ENCODE peak calls at places on chromosomes 2 and 18, in eight cellular contexts. N is IMR-90; V is left ventricle myocardium inferior; K is CD4-positive, alpha-beta T cell; J is Peyer's patch; X is mesendoderm; W is tibial artery; E is esophagus squamous epithelium. L is an unnamed sample.
A peak's percentile ranks its signal among the peaks of the same experiment; 100 is the strongest.

GRCh38 chr2:151247432-151247831 is 14.2 kb downstream of the RBM43 start:
- DNase-seq in J (no peak), K (no peak), E (no peak), V (no peak), N (no peak), X (no peak), W (no peak), L (no peak)

GRCh38 chr2:233120459-233120858 is 60.3 kb downstream of the INPP5D start:
- DNase-seq in E (no peak), J (no peak), V (no peak), X (no peak), N (no peak), K (no peak), W (no peak), L (no peak)

GRCh38 chr2:213216461-213216860 is 65.0 kb upstream of the IKZF2 start:
- DNase-seq in W (no peak), N (peak; percentile 56), K (no peak), E (no peak), V (no peak), J (no peak), X (no peak), L (no peak)

GRCh38 chr2:2232167-2232566 is 98.9 kb downstream of the MYT1L start:
- DNase-seq in K (no peak), W (no peak), E (no peak), X (no peak), V (no peak), J (no peak), N (no peak), L (no peak)

GRCh38 chr2:27803046-27803445 is 31.5 kb downstream of the MRPL33 start:
- DNase-seq in X (no peak), J (no peak), W (no peak), K (no peak), E (no peak), V (no peak), N (no peak), L (no peak)

GRCh38 chr2:238483656-238484055 is 56.9 kb downstream of the ASB1 start:
- DNase-seq in N (no peak), W (no peak), V (no peak), J (no peak), K (no peak), X (no peak), E (no peak), L (no peak)

GRCh38 chr2:120539937-120540718 is 194.2 kb downstream of the INHBB start:
- DNase-seq in E (no peak), X (peak; percentile 93), J (no peak), K (no peak), V (peak; percentile 66), N (peak; percentile 92), W (peak; percentile 89), L (no peak)

GRCh38 chr2:101823347-101823791 is 125.9 kb downstream of the MAP4K4 start:
- DNase-seq in J (peak; percentile 58), N (peak; percentile 82), K (peak; percentile 58), V (no peak), X (peak; percentile 84), E (peak; percentile 4), W (peak; percentile 62), L (no peak)

GRCh38 chr2:31239842-31240198 is 5.9 kb downstream of the EHD3 start:
- DNase-seq in E (no peak), N (peak; percentile 42), W (peak; percentile 84), V (peak; percentile 67), K (no peak), X (no peak), J (no peak), L (peak; percentile 53)

GRCh38 chr2:29920130-29920577 is 1.2 kb downstream of the ALK start:
- DNase-seq in J (peak; percentile 51), X (peak; percentile 81), W (peak; percentile 30), N (no peak), E (no peak), V (peak; percentile 48), K (peak; percentile 18), L (peak; percentile 31)

GRCh38 chr2:19140463-19141208 is 217.8 kb downstream of the OSR1 start:
- DNase-seq in X (peak; percentile 85), E (no peak), K (no peak), W (no peak), V (no peak), J (no peak), N (peak; percentile 95), L (no peak)

GRCh38 chr2:48714240-48714639 is 41.3 kb downstream of the LHCGR start:
- DNase-seq in K (no peak), X (no peak), E (no peak), V (no peak), J (no peak), N (peak; percentile 87), W (no peak), L (no peak)

GRCh38 chr2:158969162-158969716 is 799 bp downstream of the TANC1 start:
- DNase-seq in V (no peak), W (no peak), X (no peak), J (peak; percentile 75), N (no peak), E (no peak), K (no peak), L (no peak)

GRCh38 chr2:8676915-8677645 is 4.8 kb upstream of the ID2 start:
- DNase-seq in K (no peak), V (no peak), N (peak; percentile 9), J (no peak), E (no peak), W (no peak), X (peak; percentile 81), L (no peak)

GRCh38 chr2:19611491-19612332 is 253.3 kb upstream of the OSR1 start:
- DNase-seq in N (peak; percentile 98), V (no peak), J (no peak), E (no peak), X (no peak), W (no peak), K (no peak), L (no peak)

GRCh38 chr2:187470698-187471097 is 22.6 kb upstream of the CALCRL start:
- DNase-seq in X (no peak), J (no peak), N (no peak), E (no peak), K (no peak), V (no peak), W (no peak), L (no peak)

GRCh38 chr2:106085441-106085911 is 108.6 kb downstream of the UXS1 start:
- DNase-seq in K (peak; percentile 40), X (peak; percentile 68), E (no peak), V (no peak), W (peak; percentile 45), J (no peak), N (peak; percentile 39), L (no peak)

GRCh38 chr2:102736174-102736606 is 25.6 kb upstream of the TMEM182 start:
- DNase-seq in W (no peak), K (no peak), V (no peak), E (no peak), X (peak; percentile 41), J (peak; percentile 74), N (peak; percentile 20), L (peak; percentile 49)

DNA sequence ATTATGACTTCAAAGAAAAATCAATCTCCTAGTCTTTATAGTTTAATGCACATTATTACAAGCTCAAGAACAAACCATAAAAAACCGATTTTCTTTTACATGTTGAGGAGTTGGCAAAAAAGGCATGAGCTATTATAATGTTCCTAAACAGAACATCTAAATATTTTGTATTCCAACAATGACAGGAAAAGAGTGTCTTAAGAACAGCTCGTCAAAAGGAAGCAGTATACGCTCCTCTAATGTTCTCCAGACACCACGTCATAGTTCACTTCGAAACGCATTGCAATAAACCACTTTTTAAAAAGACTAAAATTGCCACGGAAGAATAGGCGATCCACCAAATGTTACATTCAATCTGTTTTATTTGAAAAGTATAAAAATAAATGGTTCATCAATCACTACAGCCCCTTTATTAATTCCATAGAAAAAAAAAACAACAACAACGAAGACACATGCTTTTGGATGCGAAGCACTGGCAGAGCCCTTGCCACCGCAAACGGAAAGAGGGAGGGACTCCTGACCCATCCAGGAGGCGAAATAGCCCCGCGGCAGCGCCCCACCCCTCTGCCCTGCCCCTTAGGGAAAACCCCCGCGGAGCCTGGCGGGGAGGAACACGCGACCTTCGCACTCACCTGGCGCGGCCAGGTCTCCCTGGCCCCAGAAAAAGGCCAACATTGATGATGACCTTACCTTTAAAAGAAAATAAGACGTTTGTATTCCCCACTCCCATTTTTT is 45.8 kb downstream of the MBP start:
- DNase-seq in J (no peak), X (no peak), V (no peak), N (no peak), W (no peak), K (no peak), E (no peak), L (peak; percentile 85)
- H3K27me3 ChIP-seq in J (no peaks in the 10 kb centered on the region), X (no peaks in the 10 kb centered on the region), V (peaks cover 4% of the 10 kb centered on the region), N (no peaks in the 10 kb centered on the region), W (no peaks in the 10 kb centered on the region), K (no peaks in the 10 kb centered on the region), E (no peaks in the 10 kb centered on the region), L (no peaks in the 10 kb centered on the region)

GRCh38 chr18:5895886-5896740 is 791 bp upstream of the TMEM200C start:
- DNase-seq in W (no peak), E (no peak), J (peak; percentile 56), K (no peak), N (peak; percentile 74), V (peak; percentile 18), X (peak; percentile 81), L (peak; percentile 89)

GRCh38 chr18:5894613-5895299 is 566 bp downstream of the TMEM200C start:
- DNase-seq in X (peak; percentile 47), N (peak; percentile 18), E (no peak), K (no peak), V (peak; percentile 12), W (no peak), J (peak; percentile 49), L (no peak)

GRCh38 chr18:5892772-5893431 is 2.4 kb downstream of the TMEM200C start:
- DNase-seq in K (no peak), N (peak; percentile 34), V (no peak), J (no peak), E (no peak), X (no peak), W (no peak), L (no peak)

GRCh38 chr18:5895300-5895885 is at the start of gene TMEM200C:
- DNase-seq in N (peak; percentile 43), J (no peak), K (no peak), X (peak; percentile 66), E (no peak), W (no peak), V (peak; percentile 18), L (peak; percentile 88)

GRCh38 chr18:5894215-5894612 is 1.1 kb downstream of the TMEM200C start:
- DNase-seq in J (no peak), W (no peak), V (no peak), K (no peak), N (peak; percentile 12), X (no peak), E (no peak), L (no peak)
- H3K27me3 ChIP-seq in J (peaks cover 25% of the 10 kb centered on the region), W (peaks cover 70% of the 10 kb centered on the region), V (peaks cover 100% of the 10 kb centered on the region), K (peaks cover 76% of the 10 kb centered on the region), N (no peaks in the 10 kb centered on the region), X (no peaks in the 10 kb centered on the region), E (peaks cover 6% of the 10 kb centered on the region), L (peaks cover 47% of the 10 kb centered on the region)

GRCh38 chr2:176176233-176176632 is 12.2 kb upstream of the HOXD1 start:
- DNase-seq in V (no peak), J (no peak), W (no peak), N (no peak), E (no peak), X (no peak), K (no peak), L (no peak)
- H3K27me3 ChIP-seq in V (peaks cover 100% of the 10 kb centered on the region), J (no peaks in the 10 kb centered on the region), W (peaks cover 83% of the 10 kb centered on the region), N (peaks cover 87% of the 10 kb centered on the region), E (peaks cover 30% of the 10 kb centered on the region), X (peaks cover 65% of the 10 kb centered on the region), K (peaks cover 100% of the 10 kb centered on the region), L (peaks cover 35% of the 10 kb centered on the region)

DNA sequence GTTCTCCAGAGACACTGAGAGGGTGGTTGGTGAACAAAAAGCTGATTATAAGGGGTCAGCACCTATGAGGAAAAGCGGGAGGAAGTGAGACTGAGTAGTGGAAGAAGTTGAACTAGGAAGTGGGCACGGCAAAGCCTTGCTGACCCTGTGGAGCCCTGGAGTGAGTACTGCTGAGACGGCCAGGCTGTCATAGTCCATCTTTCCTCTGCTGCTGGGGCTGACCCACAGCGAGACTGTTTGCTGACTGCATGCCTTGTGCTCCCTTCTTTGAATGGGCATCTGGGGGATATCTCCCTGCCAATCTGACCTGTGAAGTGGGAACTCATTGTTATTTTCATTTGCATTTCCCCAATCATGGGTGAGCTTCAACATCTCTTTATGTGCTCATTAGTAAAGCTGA is 92.4 kb upstream of the LDAH start:
- DNase-seq in E (no peak), K (no peak), W (no peak), N (no peak), V (no peak), X (peak; percentile 54), J (no peak), L (no peak)
- H3K27me3 ChIP-seq in E (no peaks in the 10 kb centered on the region), K (no peaks in the 10 kb centered on the region), W (no peaks in the 10 kb centered on the region), N (peaks cover 1% of the 10 kb centered on the region), V (peaks cover 68% of the 10 kb centered on the region), X (no peaks in the 10 kb centered on the region), J (no peaks in the 10 kb centered on the region), L (no peaks in the 10 kb centered on the region)